ENCODE peak calls at places on chromosomes 4 and X, in eight cellular contexts. One of them, this sample, is unnamed.

GRCh38 chr4:147772056-147772455 is 40.2 kb downstream of the ARHGAP10 start:
- DNase-seq in nucleus accumbens: no peak
- DNase-seq in AG09319: no peak
- DNase-seq in WTC11: no peak
- DNase-seq in uterus: no peak
- DNase-seq in activated CD4-positive, alpha-beta T cell treated with anti-CD3 and anti-CD28 coated beads, Interleukin-2, amount 50 U/mL, for 48 hours: no peak
- DNase-seq in MCF 10A: no peak
- DNase-seq in stromal cell of bone marrow: no peak
- DNase-seq in this sample: no peak

GRCh38 chr4:170089743-170090666 is at the start of gene AADAT:
- DNase-seq in nucleus accumbens: peak; percentile 82
- DNase-seq in AG09319: peak; percentile 45
- DNase-seq in WTC11: peak; percentile 87
- DNase-seq in uterus: peak; percentile 72
- DNase-seq in activated CD4-positive, alpha-beta T cell treated with anti-CD3 and anti-CD28 coated beads, Interleukin-2, amount 50 U/mL, for 48 hours: peak; percentile 26
- DNase-seq in MCF 10A: peak; percentile 81
- DNase-seq in stromal cell of bone marrow: peak; percentile 56
- DNase-seq in this sample: peak; percentile 82

GRCh38 chr4:168101026-168101425 is 8.7 kb downstream of the ANXA10 start:
- DNase-seq in nucleus accumbens: no peak
- DNase-seq in AG09319: no peak
- DNase-seq in WTC11: no peak
- DNase-seq in uterus: no peak
- DNase-seq in activated CD4-positive, alpha-beta T cell treated with anti-CD3 and anti-CD28 coated beads, Interleukin-2, amount 50 U/mL, for 48 hours: no peak
- DNase-seq in MCF 10A: no peak
- DNase-seq in stromal cell of bone marrow: peak; percentile 43
- DNase-seq in this sample: no peak

GRCh38 chr4:98778206-98778605 is 119.8 kb upstream of the TSPAN5 start:
- DNase-seq in nucleus accumbens: no peak
- DNase-seq in AG09319: peak; percentile 15
- DNase-seq in WTC11: no peak
- DNase-seq in uterus: no peak
- DNase-seq in activated CD4-positive, alpha-beta T cell treated with anti-CD3 and anti-CD28 coated beads, Interleukin-2, amount 50 U/mL, for 48 hours: no peak
- DNase-seq in MCF 10A: peak; percentile 94
- DNase-seq in stromal cell of bone marrow: peak; percentile 47
- DNase-seq in this sample: no peak

GRCh38 chr4:113141901-113142346 is 92.5 kb downstream of the ANK2 start:
- DNase-seq in nucleus accumbens: no peak
- DNase-seq in AG09319: peak; percentile 28
- DNase-seq in WTC11: no peak
- DNase-seq in uterus: no peak
- DNase-seq in activated CD4-positive, alpha-beta T cell treated with anti-CD3 and anti-CD28 coated beads, Interleukin-2, amount 50 U/mL, for 48 hours: no peak
- DNase-seq in MCF 10A: no peak
- DNase-seq in stromal cell of bone marrow: peak; percentile 70
- DNase-seq in this sample: peak; percentile 70

GRCh38 chrX:46637937-46638336 is 64.4 kb downstream of the CHST7 start:
- DNase-seq in nucleus accumbens: no peak
- DNase-seq in AG09319: no peak
- DNase-seq in WTC11: no peak
- DNase-seq in uterus: no peak
- DNase-seq in activated CD4-positive, alpha-beta T cell treated with anti-CD3 and anti-CD28 coated beads, Interleukin-2, amount 50 U/mL, for 48 hours: no peak
- DNase-seq in MCF 10A: no peak
- DNase-seq in stromal cell of bone marrow: no peak
- DNase-seq in this sample: no peak

GRCh38 chrX:8067754-8068469 is 103.2 kb downstream of the VCX2 start:
- DNase-seq in nucleus accumbens: no peak
- DNase-seq in AG09319: no peak
- DNase-seq in WTC11: no peak
- DNase-seq in uterus: no peak
- DNase-seq in activated CD4-positive, alpha-beta T cell treated with anti-CD3 and anti-CD28 coated beads, Interleukin-2, amount 50 U/mL, for 48 hours: no peak
- DNase-seq in MCF 10A: peak; percentile 82
- DNase-seq in stromal cell of bone marrow: no peak
- DNase-seq in this sample: no peak

GRCh38 chr4:159549092-159549491 is 446.2 kb downstream of the RAPGEF2 start:
- DNase-seq in nucleus accumbens: no peak
- DNase-seq in AG09319: no peak
- DNase-seq in WTC11: no peak
- DNase-seq in uterus: no peak
- DNase-seq in activated CD4-positive, alpha-beta T cell treated with anti-CD3 and anti-CD28 coated beads, Interleukin-2, amount 50 U/mL, for 48 hours: no peak
- DNase-seq in MCF 10A: peak; percentile 80
- DNase-seq in stromal cell of bone marrow: peak; percentile 66
- DNase-seq in this sample: no peak

GRCh38 chrX:44306336-44306735 is 37.1 kb downstream of the EFHC2 start:
- DNase-seq in nucleus accumbens: no peak
- DNase-seq in AG09319: no peak
- DNase-seq in WTC11: no peak
- DNase-seq in uterus: no peak
- DNase-seq in activated CD4-positive, alpha-beta T cell treated with anti-CD3 and anti-CD28 coated beads, Interleukin-2, amount 50 U/mL, for 48 hours: no peak
- DNase-seq in MCF 10A: peak; percentile 84
- DNase-seq in stromal cell of bone marrow: no peak
- DNase-seq in this sample: no peak

GRCh38 chr4:2882341-2882740 is 38.7 kb downstream of the ADD1 start:
- DNase-seq in nucleus accumbens: no peak
- DNase-seq in AG09319: no peak
- DNase-seq in WTC11: no peak
- DNase-seq in uterus: no peak
- DNase-seq in activated CD4-positive, alpha-beta T cell treated with anti-CD3 and anti-CD28 coated beads, Interleukin-2, amount 50 U/mL, for 48 hours: no peak
- DNase-seq in MCF 10A: no peak
- DNase-seq in stromal cell of bone marrow: no peak
- DNase-seq in this sample: no peak

GRCh38 chr4:39464886-39465501 is 6.1 kb downstream of the LIAS start:
- DNase-seq in nucleus accumbens: no peak
- DNase-seq in AG09319: no peak
- DNase-seq in WTC11: no peak
- DNase-seq in uterus: no peak
- DNase-seq in activated CD4-positive, alpha-beta T cell treated with anti-CD3 and anti-CD28 coated beads, Interleukin-2, amount 50 U/mL, for 48 hours: no peak
- DNase-seq in MCF 10A: peak; percentile 50
- DNase-seq in stromal cell of bone marrow: no peak
- DNase-seq in this sample: no peak

GRCh38 chr4:184669251-184669650 is 19.7 kb downstream of the PRIMPOL start:
- DNase-seq in nucleus accumbens: no peak
- DNase-seq in AG09319: no peak
- DNase-seq in WTC11: no peak
- DNase-seq in uterus: no peak
- DNase-seq in activated CD4-positive, alpha-beta T cell treated with anti-CD3 and anti-CD28 coated beads, Interleukin-2, amount 50 U/mL, for 48 hours: no peak
- DNase-seq in MCF 10A: no peak
- DNase-seq in stromal cell of bone marrow: no peak
- DNase-seq in this sample: no peak

GRCh38 chrX:120752431-120753128 is 122.7 kb upstream of the C1GALT1C1 start:
- DNase-seq in nucleus accumbens: no peak
- DNase-seq in AG09319: no peak
- DNase-seq in WTC11: no peak
- DNase-seq in uterus: no peak
- DNase-seq in activated CD4-positive, alpha-beta T cell treated with anti-CD3 and anti-CD28 coated beads, Interleukin-2, amount 50 U/mL, for 48 hours: no peak
- DNase-seq in MCF 10A: no peak
- DNase-seq in stromal cell of bone marrow: no peak
- DNase-seq in this sample: no peak